ENCODE peak calls at places on chromosomes 6 and 20, in four cellular contexts. B is A549, X is vagina, K is GM12878. U is an unnamed sample.

GRCh38 chr20:18839507-18840247 is 26.1 kb downstream of the SCP2D1 start:
- DNase-seq in B (no peak), X (no peak), K (no peak), U (no peak)

GRCh38 chr20:39264506-39265172 is 302.5 kb downstream of the DHX35 start:
- DNase-seq in K (no peak), B (peak), X (no peak), U (no peak)

GRCh38 chr6:151063339-151063738 is 176.4 kb upstream of the AKAP12 start:
- DNase-seq in K (no peak), X (no peak), B (no peak), U (no peak)

GRCh38 chr6:150228067-150228733 is 85.4 kb downstream of the PPP1R14C start:
- DNase-seq in X (no peak), K (no peak), B (no peak), U (no peak)

GRCh38 chr6:137869781-137870180 is 2.7 kb downstream of the TNFAIP3 start:
- DNase-seq in X (no peak), B (no peak), K (no peak), U (no peak)

GRCh38 chr6:36267731-36268477 is 2.0 kb upstream of the PNPLA1 start:
- DNase-seq in K (no peak), B (no peak), X (no peak), U (no peak)

GRCh38 chr6:136677822-136678221 is 114.5 kb downstream of the MAP3K5 start:
- DNase-seq in K (no peak), X (no peak), B (no peak), U (no peak)

GRCh38 chr20:57620999-57621398 is 773 bp upstream of the ZBP1 start:
- DNase-seq in B (no peak), K (no peak), X (no peak), U (no peak)

GRCh38 chr6:57069920-57070331 is 20.1 kb upstream of the ZNF451 start:
- DNase-seq in X (no peak), K (no peak), B (no peak), U (no peak)

GRCh38 chr6:167574431-167575097 is 249.7 kb downstream of the TTLL2 start:
- DNase-seq in B (no peak), X (peak), K (no peak), U (no peak)

GRCh38 chr6:116568851-116569755 is 2.2 kb upstream of the RWDD1 start:
- DNase-seq in K (no peak), X (no peak), B (no peak), U (no peak)

GRCh38 chr20:37335642-37336368 is 10.1 kb upstream of the SRC start:
- DNase-seq in B (no peak), X (no peak), K (no peak), U (no peak)

GRCh38 chr20:57398231-57398821 is 7.1 kb downstream of the RBM38 start:
- DNase-seq in K (peak), B (no peak), X (no peak), U (peak)

GRCh38 chr20:38764563-38765355 is 16.5 kb downstream of the ACTR5 start:
- DNase-seq in B (peak), K (no peak), X (no peak), U (no peak)

GRCh38 chr20:49701313-49701731 is 12.4 kb downstream of the B4GALT5 start:
- DNase-seq in K (no peak), X (no peak), B (no peak), U (no peak)

GRCh38 chr20:21105429-21106170 is 558 bp downstream of the LINC00237 start:
- DNase-seq in B (no peak), K (no peak), X (no peak), U (no peak)

GRCh38 chr6:55495277-55495676 is 83.7 kb downstream of the HMGCLL1 start:
- DNase-seq in B (no peak), X (no peak), K (no peak), U (no peak)

GRCh38 chr20:22379472-22379871 is 204.9 kb downstream of the FOXA2 start:
- DNase-seq in B (no peak), X (no peak), K (no peak), U (no peak)

GRCh38 chr20:48329676-48330644 is 497.8 kb downstream of the PREX1 start:
- DNase-seq in B (peak), K (no peak), X (no peak), U (no peak)

GRCh38 chr6:43825187-43826115 is 55.4 kb downstream of the VEGFA start:
- DNase-seq in X (no peak), K (no peak), B (no peak), U (no peak)

GRCh38 chr6:12608016-12608860 is 108.3 kb upstream of the PHACTR1 start:
- DNase-seq in B (no peak), X (no peak), K (peak), U (no peak)

GRCh38 chr6:166743925-166744653 is 117.0 kb upstream of the RPS6KA2 start:
- DNase-seq in X (no peak), K (no peak), B (no peak), U (no peak)

GRCh38 chr6:122548820-122549219 is 61.4 kb upstream of the PKIB start:
- DNase-seq in B (no peak), X (no peak), K (no peak), U (no peak)

GRCh38 chr6:38942442-38942841 is 106.1 kb upstream of the GLP1R start:
- DNase-seq in K (no peak), B (no peak), X (no peak), U (no peak)

GRCh38 chr20:38856570-38856969 is 51.1 kb downstream of the PPP1R16B start:
- DNase-seq in B (no peak), X (no peak), K (no peak), U (no peak)

GRCh38 chr6:35309611-35310264 is 12.1 kb downstream of the DEF6 start:
- DNase-seq in K (no peak), B (no peak), X (peak), U (no peak)

GRCh38 chr6:125377621-125378020 is 75.9 kb upstream of the HDDC2 start:
- DNase-seq in X (no peak), K (no peak), B (no peak), U (no peak)

GRCh38 chr6:131946992-131947955 is 3.9 kb downstream of the CCN2 start:
- DNase-seq in B (no peak), X (no peak), K (no peak), U (no peak)

GRCh38 chr6:155315516-155315871 is 1.2 kb upstream of the TFB1M start:
- DNase-seq in K (no peak), X (no peak), B (no peak), U (no peak)

GRCh38 chr20:47181056-47181862 is 175.2 kb downstream of the ZMYND8 start:
- DNase-seq in B (peak), X (no peak), K (no peak), U (no peak)

GRCh38 chr6:131135244-131136020 is at the start of gene AKAP7:
- DNase-seq in X (no peak), B (peak), K (no peak), U (peak)

GRCh38 chr6:81169166-81169565 is 583.3 kb downstream of the TENT5A start:
- DNase-seq in K (no peak), B (no peak), X (no peak), U (no peak)

GRCh38 chr6:35969676-35970075 is 48.8 kb upstream of the SRPK1 start:
- DNase-seq in X (no peak), B (no peak), K (no peak), U (no peak)

GRCh38 chr20:63978319-63979220 is 872 bp downstream of the SAMD10 start:
- DNase-seq in B (no peak), X (no peak), K (no peak), U (peak)

GRCh38 chr6:6744551-6744950 is 156.0 kb downstream of the LY86 start:
- DNase-seq in X (no peak), K (no peak), B (no peak), U (no peak)

GRCh38 chr20:6566821-6567220 is 200.7 kb upstream of the BMP2 start:
- DNase-seq in B (no peak), K (no peak), X (no peak), U (no peak)

GRCh38 chr6:136334465-136334846 is 44.8 kb upstream of the BCLAF1 start:
- DNase-seq in K (no peak), B (no peak), X (no peak), U (no peak)

GRCh38 chr6:155100087-155100486 is 105.0 kb downstream of the TIAM2 start:
- DNase-seq in X (no peak), K (no peak), B (no peak), U (no peak)

GRCh38 chr6:84685983-84686584 is 78.3 kb downstream of the TBX18 start:
- DNase-seq in X (no peak), B (peak), K (no peak), U (no peak)

DNA sequence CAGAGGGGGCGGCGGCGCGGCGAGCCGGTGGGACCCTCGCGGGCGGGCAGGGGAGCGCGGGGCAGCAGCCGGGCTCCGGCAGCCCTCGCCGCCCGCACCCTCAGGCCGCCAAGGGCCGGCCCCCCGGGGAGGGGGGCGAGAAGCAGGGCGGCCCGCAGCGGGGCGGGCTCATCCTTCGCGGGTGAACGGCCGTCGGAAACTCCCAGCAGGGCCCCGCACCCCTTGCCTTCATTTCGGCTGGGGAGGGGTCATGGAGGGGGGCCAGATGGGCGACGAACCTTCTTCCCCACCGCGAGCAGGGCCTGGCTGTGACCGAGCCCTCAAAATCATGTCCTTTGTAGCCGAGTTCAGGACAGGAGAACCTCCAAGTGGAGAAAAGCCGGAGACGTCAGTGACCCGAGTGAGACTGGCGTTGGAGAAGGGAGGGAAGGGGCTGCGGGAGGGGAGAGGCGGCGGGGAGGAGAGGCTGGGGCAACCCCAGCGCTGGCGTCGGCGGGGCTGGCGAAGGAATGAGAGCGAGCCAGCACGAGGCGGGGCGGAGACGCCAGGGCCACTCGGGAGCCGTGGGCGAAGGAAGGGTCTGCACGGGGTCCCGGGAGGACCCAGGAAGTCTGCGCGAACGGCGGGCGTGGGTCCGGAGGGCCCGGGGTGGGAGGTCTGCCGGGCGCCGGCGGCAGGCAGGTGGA is 596 bp upstream of the FOXC1 start:
- DNase-seq in K (no peak), X (no peak), B (no peak), U (no peak)
- H3K27ac ChIP-seq in K (no peak), X (peak), B (peak), U (no peak)

DNA sequence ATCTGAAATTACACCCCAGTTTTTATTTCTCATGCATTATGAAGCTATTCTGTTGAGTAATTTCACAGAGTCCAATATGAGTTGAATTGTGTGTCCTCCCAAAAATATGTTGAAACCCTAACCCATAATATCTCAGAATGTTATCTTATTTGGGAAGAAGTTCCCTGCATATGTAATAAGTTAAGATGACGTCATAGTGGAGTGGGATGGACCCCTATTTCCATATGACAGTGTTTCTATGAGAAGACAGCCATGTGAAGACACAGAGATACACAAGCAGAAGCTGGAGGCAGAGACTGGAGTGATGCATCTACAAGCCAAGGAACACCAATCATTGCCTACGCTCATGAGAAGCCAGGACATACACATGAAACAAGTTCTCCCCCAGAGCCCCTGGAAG is 81.3 kb downstream of the RFPL4B start:
- DNase-seq in B (no peak), X (no peak), K (no peak), U (no peak)
- H3K4me3 ChIP-seq in B (no peak), X (no peak), K (no peak), U (no peak)

DNA sequence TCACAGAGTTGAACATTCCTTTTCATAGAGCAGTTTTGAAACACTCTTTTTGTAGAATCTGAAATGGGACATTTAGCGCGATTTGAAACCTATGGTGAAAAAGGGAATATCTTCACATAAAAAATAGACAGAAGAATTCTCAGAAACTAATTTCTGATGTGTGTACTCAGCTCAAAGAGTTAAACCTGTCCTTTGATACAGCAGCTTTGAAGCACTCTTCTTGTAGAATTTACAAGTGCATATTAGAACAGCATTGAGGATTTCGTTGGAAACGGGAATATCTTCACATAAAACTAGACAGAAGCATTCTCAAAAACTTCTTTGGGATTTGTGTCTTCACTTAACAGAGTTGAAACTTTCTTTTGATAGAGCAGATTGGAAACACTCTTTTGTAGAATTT is 650.7 kb upstream of the ZNF337 start:
- DNase-seq in B (no peak), K (no peak), X (no peak), U (no peak)
- H3K27ac ChIP-seq in B (no peak), K (no peak), X (no peak), U (no peak)

GRCh38 chr20:10861086-10861485 is 187.3 kb upstream of the JAG1 start:
- DNase-seq in B (no peak), X (no peak), K (no peak), U (no peak)
- H3K4me3 ChIP-seq in B (no peak), X (no peak), K (no peak), U (no peak)

GRCh38 chr6:3406362-3406809 is 50.5 kb downstream of the SLC22A23 start:
- DNase-seq in B (no peak), X (no peak), K (no peak), U (no peak)

GRCh38 chr6:3403244-3404154 is 53.4 kb downstream of the SLC22A23 start:
- DNase-seq in K (no peak), B (peak), X (no peak), U (no peak)

GRCh38 chr6:3405679-3406078 is 51.2 kb downstream of the SLC22A23 start:
- DNase-seq in K (no peak), B (no peak), X (no peak), U (no peak)

GRCh38 chr6:3406928-3407809 is 49.7 kb downstream of the SLC22A23 start:
- DNase-seq in B (no peak), X (no peak), K (no peak), U (no peak)

DNA sequence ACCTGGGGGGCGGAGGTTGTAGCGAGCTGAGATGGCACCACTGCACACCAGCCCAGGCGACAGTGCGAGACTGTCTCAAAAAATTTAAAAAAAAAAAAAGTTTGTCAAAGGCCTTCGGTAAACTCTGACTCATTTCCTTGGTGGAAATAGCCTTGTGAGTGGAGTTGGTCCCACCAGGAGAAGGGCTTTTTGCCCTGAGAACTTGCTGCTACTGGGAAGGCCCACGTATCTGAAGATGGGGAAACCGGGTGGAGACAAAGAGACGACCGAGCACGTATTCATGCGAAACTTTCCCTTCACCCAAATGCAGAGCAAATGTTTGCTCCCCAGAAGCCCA is 51.7 kb downstream of the SLC22A23 start:
- DNase-seq in X (no peak), K (no peak), B (no peak), U (no peak)
- H3K27ac ChIP-seq in X (no peak), K (no peak), B (peak), U (no peak)

GRCh38 chr6:1615651-1616420 is 6.1 kb downstream of the FOXC1 start:
- DNase-seq in K (no peak), X (no peak), B (no peak), U (no peak)

GRCh38 chr6:1618305-1619105 is 8.8 kb downstream of the FOXC1 start:
- DNase-seq in X (no peak), K (no peak), B (no peak), U (no peak)

GRCh38 chr6:1616556-1617463 is 7.1 kb downstream of the FOXC1 start:
- DNase-seq in B (no peak), X (no peak), K (no peak), U (no peak)

GRCh38 chr6:1619106-1619665 is 9.5 kb downstream of the FOXC1 start:
- DNase-seq in B (no peak), X (no peak), K (no peak), U (no peak)

DNA sequence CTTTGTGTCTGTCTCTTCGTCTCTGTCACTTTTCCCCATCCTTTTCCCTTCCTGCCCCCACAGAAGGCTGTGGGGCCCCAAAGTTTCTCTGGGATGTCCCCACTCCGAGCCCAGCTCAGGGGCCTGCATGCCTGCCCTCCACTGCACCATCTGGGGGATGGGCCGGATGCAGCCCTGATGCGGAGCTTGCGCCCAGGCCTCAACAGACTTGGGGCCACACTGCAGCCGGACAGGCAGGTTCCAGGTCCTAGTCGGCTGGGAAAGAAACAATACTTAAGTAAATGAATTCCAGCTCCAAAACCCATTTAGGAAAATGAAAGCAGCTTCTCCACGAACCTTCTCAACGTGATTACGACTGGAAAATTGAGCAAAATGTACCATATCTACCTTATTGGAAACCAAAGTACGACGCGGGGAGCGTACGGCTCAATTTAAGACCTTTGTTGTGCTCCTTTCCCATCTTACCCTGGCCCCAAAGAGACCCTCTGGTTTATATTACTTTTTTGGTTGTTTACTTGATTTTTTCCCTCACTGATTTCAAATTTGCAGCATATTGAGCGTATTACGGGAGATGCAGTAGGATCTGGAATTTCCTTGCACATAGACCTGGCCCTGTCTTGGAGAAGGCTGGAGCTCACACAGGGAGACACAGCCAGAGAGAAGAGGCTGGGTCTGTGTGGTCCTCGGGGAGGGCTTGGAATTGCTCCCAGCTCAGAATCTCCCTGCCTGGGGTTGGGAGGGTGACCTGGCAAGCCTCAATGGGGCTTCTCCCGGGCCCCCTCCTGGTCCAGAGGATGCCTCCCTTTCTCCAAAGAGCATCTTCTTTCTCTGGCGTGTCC is 8.0 kb downstream of the FOXC1 start:
- DNase-seq in B (no peak), X (no peak), K (no peak), U (no peak)
- H3K4me3 ChIP-seq in B (no peak), X (no peak), K (no peak), U (no peak)

GRCh38 chr6:163260111-163260895 is 154.2 kb upstream of the QKI start:
- DNase-seq in K (no peak), X (no peak), B (no peak), U (no peak)
- H3K27ac ChIP-seq in K (no peak), X (no peak), B (no peak), U (no peak)

GRCh38 chr6:7811441-7811840 is 85.5 kb downstream of the BMP6 start:
- DNase-seq in K (no peak), X (no peak), B (no peak), U (no peak)
- H3K4me3 ChIP-seq in K (no peak), X (no peak), B (no peak), U (no peak)

U was measured in effector memory CD4-positive, alpha-beta T cell.